ENCODE peak calls at places on chromosomes 7 and 10, in four cellular contexts. F, P, B and G are unnamed samples.
A peak's percentile ranks its signal among the peaks of the same experiment; 100 is the strongest.

GRCh38 chr10:131430716-131431402 is 119.3 kb upstream of the TCERG1L start:
- DNase-seq in P (no peak), B (no peak), F (no peak), G (no peak)

GRCh38 chr10:43204943-43205671 is 61.8 kb downstream of the RASGEF1A start:
- DNase-seq in B (peak; percentile 78), F (peak; percentile 33), P (no peak), G (peak; percentile 52)

GRCh38 chr7:25758559-25758958 is 393.4 kb upstream of the NFE2L3 start:
- DNase-seq in B (no peak), P (no peak), F (no peak), G (no peak)

GRCh38 chr7:128829391-128830166 is 627 bp upstream of the FLNC start:
- DNase-seq in P (no peak), B (no peak), F (no peak), G (no peak)

GRCh38 chr10:12187321-12187905 is 8.3 kb downstream of the NUDT5 start:
- DNase-seq in F (no peak), P (no peak), B (no peak), G (no peak)

GRCh38 chr10:16891375-16892313 is 74.4 kb upstream of the RSU1 start:
- DNase-seq in F (peak; percentile 53), P (peak; percentile 12), B (peak; percentile 78), G (peak; percentile 79)

GRCh38 chr7:48041665-48041995 is 6.3 kb downstream of the C7orf57 start:
- DNase-seq in B (no peak), F (no peak), P (no peak), G (no peak)

GRCh38 chr10:118595598-118596425 is at the start of gene PRLHR:
- DNase-seq in F (peak; percentile 74), P (no peak), B (no peak), G (peak; percentile 34)

GRCh38 chr7:111113263-111114017 is 22.5 kb downstream of the LRRN3 start:
- DNase-seq in F (no peak), P (no peak), B (no peak), G (no peak)

GRCh38 chr7:72343991-72344390 is 68.1 kb downstream of the CALN1 start:
- DNase-seq in F (no peak), P (no peak), B (no peak), G (no peak)

GRCh38 chr10:23525406-23525805 is 86.5 kb downstream of the OTUD1 start:
- DNase-seq in F (no peak), B (no peak), P (no peak), G (no peak)

DNA sequence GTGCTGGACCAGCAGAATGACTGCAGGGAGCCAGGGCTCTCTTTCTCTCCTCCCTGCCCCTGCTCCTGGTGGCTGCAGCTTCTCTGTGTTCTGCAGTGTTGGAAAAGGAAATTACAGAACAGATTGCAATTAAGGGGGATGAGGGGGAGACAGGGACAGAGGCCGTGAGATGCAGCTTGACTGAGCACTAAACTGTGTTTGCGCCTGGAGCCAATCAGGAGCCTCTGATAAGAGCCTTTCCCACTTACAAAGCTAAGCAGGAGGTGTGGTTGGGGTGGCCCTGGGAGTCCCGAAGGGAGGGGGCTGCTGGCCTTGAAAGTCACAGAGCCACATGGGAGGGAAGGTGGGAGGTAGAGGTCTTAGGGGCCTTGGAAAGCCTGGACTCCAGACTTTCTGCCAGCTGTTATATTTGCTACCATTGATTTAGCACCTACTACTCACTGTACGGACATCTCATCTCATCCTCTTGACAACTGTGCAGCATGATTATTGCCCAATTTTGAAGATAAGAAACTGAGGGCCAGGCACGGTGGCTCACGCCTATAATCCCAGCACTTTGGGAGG is 26.7 kb downstream of the TRIM8 start:
- DNase-seq in P (no peak), F (no peak), B (peak; percentile 40), G (no peak)
- H3K4me3 ChIP-seq in P (no peak overlapping the region), F (no peak overlapping the region), B (no peak overlapping the region), G (no peak overlapping the region)

GRCh38 chr10:72034040-72034499 is 54.3 kb downstream of the SPOCK2 start:
- DNase-seq in B (no peak), P (no peak), F (no peak), G (no peak)
- H3K27ac ChIP-seq in B (no peak overlapping the region), P (no peak overlapping the region), F (no peak overlapping the region), G (peak overlapping the region; percentile 63)

DNA sequence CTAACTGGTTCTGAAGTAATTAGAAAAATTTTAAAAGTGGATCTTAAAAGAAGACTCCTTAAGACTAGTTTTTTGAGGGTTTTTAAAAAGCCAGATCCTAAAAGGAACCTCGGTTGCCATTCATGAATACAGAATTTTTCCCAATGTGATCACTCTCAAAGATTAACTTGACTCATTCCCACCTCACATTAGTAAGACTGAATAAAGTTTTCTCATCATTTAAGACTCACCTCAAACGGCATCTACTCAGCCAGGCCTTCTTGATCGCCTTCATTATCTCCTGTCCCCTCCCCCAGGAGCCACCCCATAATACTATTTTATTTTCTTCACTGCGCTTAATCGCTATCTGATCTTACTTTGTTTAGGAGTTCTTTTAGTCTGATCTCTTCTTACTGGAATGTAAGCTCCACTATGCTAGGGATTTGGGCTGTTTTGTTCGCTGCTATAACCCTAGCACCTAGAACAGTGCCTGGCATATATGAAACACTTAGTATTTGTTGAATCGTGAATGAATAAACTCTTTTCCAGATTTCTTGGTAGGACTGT is 55.9 kb upstream of the PCGF5 start:
- DNase-seq in P (no peak), F (no peak), B (no peak), G (no peak)
- H3K4me3 ChIP-seq in P (peak overlapping the region; percentile 51), F (no peak overlapping the region), B (peak overlapping the region; percentile 81), G (no peak overlapping the region)

DNA sequence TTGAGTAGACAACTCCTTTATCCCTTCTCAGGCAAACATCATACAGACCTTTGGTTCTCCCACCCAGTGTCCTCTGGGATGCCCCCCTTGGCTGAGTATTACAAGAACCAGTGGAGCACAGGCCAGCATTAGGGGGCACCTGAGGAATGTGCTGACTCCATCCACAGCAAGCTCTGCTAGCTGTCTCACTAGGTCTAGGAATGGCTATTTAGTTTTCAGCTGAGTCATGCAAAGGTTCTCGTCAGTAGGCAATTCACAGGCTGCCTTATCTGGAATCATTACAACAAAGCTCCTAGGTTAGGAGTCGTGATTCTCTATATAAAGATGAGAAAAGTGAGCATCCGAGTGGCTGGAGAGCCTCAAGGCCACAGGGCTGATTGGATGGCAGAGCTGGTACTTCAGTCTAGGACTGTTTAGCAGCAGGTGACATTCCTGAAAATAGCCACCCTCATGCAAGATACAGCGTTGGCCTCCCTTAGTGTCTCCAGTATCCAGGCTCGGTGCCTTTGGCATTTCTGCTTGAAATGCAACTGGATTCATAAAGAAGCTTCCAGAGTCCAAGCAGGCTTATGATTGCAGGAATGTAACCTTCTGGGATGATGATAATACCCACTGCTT is 75.8 kb downstream of the CDCA7L start:
- DNase-seq in P (no peak), F (no peak), B (no peak), G (no peak)
- H3K27ac ChIP-seq in P (no peak overlapping the region), F (no peak overlapping the region), B (no peak overlapping the region), G (no peak overlapping the region)

GRCh38 chr10:49139866-49140195 is 6.0 kb upstream of the FAM170B start:
- DNase-seq in P (no peak), F (no peak), B (no peak), G (no peak)

GRCh38 chr10:49140306-49141175 is 6.7 kb upstream of the FAM170B start:
- DNase-seq in F (no peak), B (no peak), P (no peak), G (no peak)

GRCh38 chr10:49138361-49138891 is 4.6 kb upstream of the FAM170B start:
- DNase-seq in B (no peak), F (no peak), P (no peak), G (no peak)

GRCh38 chr10:49141541-49142332 is 7.9 kb upstream of the FAM170B start:
- DNase-seq in F (no peak), P (no peak), B (no peak), G (no peak)

DNA sequence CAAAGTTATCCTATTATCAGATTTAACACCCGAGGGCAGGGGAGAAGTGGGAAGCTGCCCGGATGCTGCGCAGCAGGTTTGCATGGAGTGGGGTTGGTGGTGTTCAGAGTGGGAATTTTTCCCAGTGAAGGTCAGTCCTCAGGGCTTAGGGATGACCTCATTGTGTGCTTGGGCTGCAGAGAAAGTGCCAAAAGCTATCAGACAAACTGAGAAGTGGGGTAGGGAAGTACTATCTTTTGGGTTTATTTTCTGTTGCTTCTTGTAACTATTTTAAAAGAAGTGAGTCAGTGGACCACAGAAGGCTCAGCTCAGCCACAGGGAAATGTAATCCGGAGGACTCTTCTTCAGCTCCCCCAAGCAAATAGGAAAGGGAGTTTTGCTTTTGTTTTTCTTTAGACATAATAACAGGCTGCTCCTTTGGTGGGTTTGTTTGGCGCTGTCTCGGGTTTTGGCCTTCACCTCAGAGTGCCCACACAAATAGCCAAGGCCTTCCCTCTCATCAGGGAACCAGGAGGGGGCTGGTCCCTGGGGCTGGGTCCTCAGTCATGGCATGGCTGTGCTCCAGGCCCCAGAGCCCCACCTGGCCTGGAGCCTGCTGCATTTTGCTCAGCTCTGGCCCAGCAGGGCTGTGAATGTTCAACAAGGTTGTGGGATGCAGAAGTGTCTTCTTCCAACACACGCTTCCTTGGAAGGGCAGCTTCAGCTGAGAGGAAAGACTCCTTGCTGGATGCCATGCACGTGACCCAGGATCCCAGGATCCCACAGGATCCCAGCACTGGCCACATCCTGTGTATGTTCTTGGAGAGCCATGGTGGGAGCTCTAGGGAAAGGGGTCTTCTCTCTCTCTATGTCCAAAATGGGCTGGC is 5.4 kb upstream of the FAM170B start:
- DNase-seq in B (no peak), P (no peak), F (no peak), G (no peak)
- H3K4me3 ChIP-seq in B (no peak overlapping the region), P (no peak overlapping the region), F (no peak overlapping the region), G (no peak overlapping the region)

DNA sequence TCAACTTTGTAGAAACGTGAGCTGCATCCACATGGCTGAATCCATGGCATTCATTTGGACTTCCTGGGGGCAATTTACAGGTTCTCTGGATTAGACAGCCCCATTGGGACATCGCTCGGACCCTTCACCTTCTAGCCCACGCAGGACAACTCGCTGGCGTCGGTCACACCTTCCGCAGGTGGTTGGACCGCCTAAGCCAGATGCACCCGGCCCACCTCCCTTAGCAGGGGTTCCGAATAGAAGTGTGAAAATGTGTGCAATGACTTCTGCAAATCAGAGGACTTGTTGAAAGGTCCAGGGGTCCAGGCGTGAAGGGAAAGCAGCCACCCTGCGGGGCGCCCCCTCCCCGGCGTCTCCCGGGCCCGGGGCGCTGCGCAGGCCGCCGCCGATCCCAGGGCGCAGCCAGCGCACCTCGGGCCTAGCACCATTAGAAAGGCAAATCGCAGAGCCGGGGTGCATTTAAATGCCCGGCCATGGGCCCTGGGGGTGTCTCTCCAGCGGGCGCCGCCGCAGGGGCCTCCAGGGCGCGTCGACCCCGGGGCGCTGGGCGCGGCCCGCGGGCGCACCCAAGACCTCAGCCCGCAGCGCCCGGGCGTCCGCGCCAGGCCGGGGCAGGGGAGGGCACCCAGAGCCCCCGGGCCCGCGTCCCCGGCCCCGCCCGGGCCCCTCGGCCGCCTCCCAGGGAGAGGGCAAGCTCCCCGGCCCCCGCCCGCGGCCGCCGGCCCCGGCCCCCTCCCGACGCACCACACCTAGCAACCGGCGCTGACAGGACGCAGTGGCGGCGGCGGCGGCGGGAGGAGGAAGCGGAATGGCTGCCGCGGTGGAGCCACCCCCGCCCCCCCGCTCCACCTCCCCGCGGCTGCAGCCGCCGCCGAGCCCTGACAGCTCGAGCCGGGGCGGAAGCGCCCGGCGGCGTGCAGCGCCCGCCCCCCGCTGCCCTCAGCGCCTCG is 1.2 kb downstream of the JAZF1 start:
- DNase-seq in F (peak; percentile 33), P (peak; percentile 71), B (peak; percentile 91), G (peak; percentile 76)
- H3K27ac ChIP-seq in F (no peak overlapping the region), P (peak overlapping the region; percentile 59), B (no peak overlapping the region), G (peak overlapping the region; percentile 96)

GRCh38 chr7:95012001-95012400 is 104.6 kb downstream of the PPP1R9A start:
- DNase-seq in F (no peak), B (no peak), P (no peak), G (no peak)
- H3K4me3 ChIP-seq in F (no peak overlapping the region), B (no peak overlapping the region), P (no peak overlapping the region), G (no peak overlapping the region)